ENCODE peak calls at places on chromosomes 7 and 10, in four cellular contexts. One of them, this sample, is unnamed.

GRCh38 chr7:142301299-142301698 is 43.4 kb upstream of the PRSS58 start:
- DNase-seq in PC-9: no peak
- DNase-seq in activated T-cell treated with anti-CD3 and anti-CD28 coated beads, Interleukin-2, amount 50 U/mL, for 72 hours: no peak
- DNase-seq in fibroblast of gingiva: no peak
- DNase-seq in this sample: no peak

GRCh38 chr10:116274141-116274861 is 1.3 kb upstream of the GFRA1 start:
- DNase-seq in fibroblast of gingiva: peak
- DNase-seq in PC-9: no peak
- DNase-seq in activated T-cell treated with anti-CD3 and anti-CD28 coated beads, Interleukin-2, amount 50 U/mL, for 72 hours: no peak
- DNase-seq in this sample: peak

GRCh38 chr7:111026301-111026700 is 64.6 kb upstream of the LRRN3 start:
- DNase-seq in fibroblast of gingiva: no peak
- DNase-seq in activated T-cell treated with anti-CD3 and anti-CD28 coated beads, Interleukin-2, amount 50 U/mL, for 72 hours: no peak
- DNase-seq in PC-9: no peak
- DNase-seq in this sample: no peak

GRCh38 chr10:91603931-91604331 is 28.9 kb downstream of the PPP1R3C start:
- DNase-seq in activated T-cell treated with anti-CD3 and anti-CD28 coated beads, Interleukin-2, amount 50 U/mL, for 72 hours: no peak
- DNase-seq in PC-9: peak
- DNase-seq in fibroblast of gingiva: no peak
- DNase-seq in this sample: no peak

GRCh38 chr10:74585231-74586087 is 240.9 kb upstream of the KAT6B start:
- DNase-seq in activated T-cell treated with anti-CD3 and anti-CD28 coated beads, Interleukin-2, amount 50 U/mL, for 72 hours: peak
- DNase-seq in PC-9: no peak
- DNase-seq in fibroblast of gingiva: peak
- DNase-seq in this sample: peak

GRCh38 chr10:83542774-83543291 is 596.5 kb upstream of the GHITM start:
- DNase-seq in PC-9: no peak
- DNase-seq in fibroblast of gingiva: no peak
- DNase-seq in activated T-cell treated with anti-CD3 and anti-CD28 coated beads, Interleukin-2, amount 50 U/mL, for 72 hours: no peak
- DNase-seq in this sample: no peak

GRCh38 chr10:118458957-118459641 is 117.0 kb upstream of the FAM204A start:
- DNase-seq in fibroblast of gingiva: no peak
- DNase-seq in activated T-cell treated with anti-CD3 and anti-CD28 coated beads, Interleukin-2, amount 50 U/mL, for 72 hours: no peak
- DNase-seq in PC-9: no peak
- DNase-seq in this sample: no peak

GRCh38 chr10:100502926-100503480 is 16.7 kb downstream of the SEC31B start:
- DNase-seq in fibroblast of gingiva: no peak
- DNase-seq in activated T-cell treated with anti-CD3 and anti-CD28 coated beads, Interleukin-2, amount 50 U/mL, for 72 hours: no peak
- DNase-seq in PC-9: no peak
- DNase-seq in this sample: no peak

GRCh38 chr10:55183993-55184392 is 383.0 kb upstream of the PCDH15 start:
- DNase-seq in PC-9: no peak
- DNase-seq in activated T-cell treated with anti-CD3 and anti-CD28 coated beads, Interleukin-2, amount 50 U/mL, for 72 hours: no peak
- DNase-seq in fibroblast of gingiva: no peak
- DNase-seq in this sample: no peak

GRCh38 chr10:61749271-61749670 is 86.5 kb downstream of the CABCOCO1 start:
- DNase-seq in PC-9: no peak
- DNase-seq in fibroblast of gingiva: peak
- DNase-seq in activated T-cell treated with anti-CD3 and anti-CD28 coated beads, Interleukin-2, amount 50 U/mL, for 72 hours: no peak
- DNase-seq in this sample: no peak

GRCh38 chr10:68402271-68402670 is 4.8 kb downstream of the RUFY2 start:
- DNase-seq in PC-9: no peak
- DNase-seq in fibroblast of gingiva: no peak
- DNase-seq in activated T-cell treated with anti-CD3 and anti-CD28 coated beads, Interleukin-2, amount 50 U/mL, for 72 hours: no peak
- DNase-seq in this sample: no peak

GRCh38 chr7:38411404-38411803 is 138.0 kb upstream of the TARP start:
- DNase-seq in fibroblast of gingiva: no peak
- DNase-seq in PC-9: no peak
- DNase-seq in activated T-cell treated with anti-CD3 and anti-CD28 coated beads, Interleukin-2, amount 50 U/mL, for 72 hours: no peak
- DNase-seq in this sample: no peak

GRCh38 chr7:119643558-119643957 is 629.4 kb upstream of the KCND2 start:
- DNase-seq in fibroblast of gingiva: no peak
- DNase-seq in activated T-cell treated with anti-CD3 and anti-CD28 coated beads, Interleukin-2, amount 50 U/mL, for 72 hours: no peak
- DNase-seq in PC-9: no peak
- DNase-seq in this sample: no peak

GRCh38 chr7:132169730-132170129 is 406.5 kb downstream of the PLXNA4 start:
- DNase-seq in fibroblast of gingiva: no peak
- DNase-seq in PC-9: no peak
- DNase-seq in activated T-cell treated with anti-CD3 and anti-CD28 coated beads, Interleukin-2, amount 50 U/mL, for 72 hours: no peak
- DNase-seq in this sample: no peak

GRCh38 chr7:44438851-44439250 is 51.6 kb downstream of the NUDCD3 start:
- DNase-seq in PC-9: no peak
- DNase-seq in fibroblast of gingiva: no peak
- DNase-seq in activated T-cell treated with anti-CD3 and anti-CD28 coated beads, Interleukin-2, amount 50 U/mL, for 72 hours: no peak
- DNase-seq in this sample: no peak

GRCh38 chr10:117568226-117568625 is 25.7 kb downstream of the EMX2 start:
- DNase-seq in activated T-cell treated with anti-CD3 and anti-CD28 coated beads, Interleukin-2, amount 50 U/mL, for 72 hours: no peak
- DNase-seq in fibroblast of gingiva: no peak
- DNase-seq in PC-9: no peak
- DNase-seq in this sample: no peak

GRCh38 chr10:90451283-90451682 is 406.6 kb downstream of the HTR7 start:
- DNase-seq in activated T-cell treated with anti-CD3 and anti-CD28 coated beads, Interleukin-2, amount 50 U/mL, for 72 hours: no peak
- DNase-seq in fibroblast of gingiva: no peak
- DNase-seq in PC-9: no peak
- DNase-seq in this sample: no peak

GRCh38 chr10:61751599-61751998 is 88.9 kb downstream of the CABCOCO1 start:
- DNase-seq in PC-9: no peak
- DNase-seq in activated T-cell treated with anti-CD3 and anti-CD28 coated beads, Interleukin-2, amount 50 U/mL, for 72 hours: no peak
- DNase-seq in fibroblast of gingiva: no peak
- DNase-seq in this sample: no peak

GRCh38 chr7:138665669-138666140 is 35.5 kb downstream of the SVOPL start:
- DNase-seq in PC-9: no peak
- DNase-seq in activated T-cell treated with anti-CD3 and anti-CD28 coated beads, Interleukin-2, amount 50 U/mL, for 72 hours: no peak
- DNase-seq in fibroblast of gingiva: no peak
- DNase-seq in this sample: no peak

GRCh38 chr7:71131256-71131752 is 640 bp upstream of the GALNT17 start:
- DNase-seq in activated T-cell treated with anti-CD3 and anti-CD28 coated beads, Interleukin-2, amount 50 U/mL, for 72 hours: no peak
- DNase-seq in PC-9: no peak
- DNase-seq in fibroblast of gingiva: no peak
- DNase-seq in this sample: peak

GRCh38 chr10:72009430-72010081 is 45.4 kb downstream of the CHST3 start:
- DNase-seq in PC-9: no peak
- DNase-seq in activated T-cell treated with anti-CD3 and anti-CD28 coated beads, Interleukin-2, amount 50 U/mL, for 72 hours: no peak
- DNase-seq in fibroblast of gingiva: peak
- DNase-seq in this sample: peak

GRCh38 chr10:24453404-24453830 is 244.5 kb downstream of the KIAA1217 start:
- DNase-seq in PC-9: no peak
- DNase-seq in fibroblast of gingiva: peak
- DNase-seq in activated T-cell treated with anti-CD3 and anti-CD28 coated beads, Interleukin-2, amount 50 U/mL, for 72 hours: no peak
- DNase-seq in this sample: no peak

GRCh38 chr10:71494980-71495381 is 98.3 kb downstream of the CDH23 start:
- DNase-seq in activated T-cell treated with anti-CD3 and anti-CD28 coated beads, Interleukin-2, amount 50 U/mL, for 72 hours: no peak
- DNase-seq in PC-9: no peak
- DNase-seq in fibroblast of gingiva: no peak
- DNase-seq in this sample: no peak

GRCh38 chr7:151659219-151659618 is 139.5 kb upstream of the RHEB start:
- DNase-seq in activated T-cell treated with anti-CD3 and anti-CD28 coated beads, Interleukin-2, amount 50 U/mL, for 72 hours: no peak
- DNase-seq in PC-9: no peak
- DNase-seq in fibroblast of gingiva: no peak
- DNase-seq in this sample: no peak

GRCh38 chr7:139108256-139109187 is 998 bp downstream of the ZC3HAV1 start:
- DNase-seq in activated T-cell treated with anti-CD3 and anti-CD28 coated beads, Interleukin-2, amount 50 U/mL, for 72 hours: peak
- DNase-seq in fibroblast of gingiva: peak
- DNase-seq in PC-9: peak
- DNase-seq in this sample: peak

GRCh38 chr7:131774419-131775220 is 218.2 kb upstream of the PODXL start:
- DNase-seq in fibroblast of gingiva: no peak
- DNase-seq in activated T-cell treated with anti-CD3 and anti-CD28 coated beads, Interleukin-2, amount 50 U/mL, for 72 hours: no peak
- DNase-seq in PC-9: no peak
- DNase-seq in this sample: no peak